ENCODE peak calls at places on chromosomes 7 and 10, in five cellular contexts. I is K562, L is hepatocyte, A is HCT116, U is GM23338. F is an unnamed sample.
A peak's percentile ranks its signal among the peaks of the same experiment; 100 is the strongest.

GRCh38 chr10:50216894-50217293 is 34.4 kb downstream of the ASAH2 start:
- DNase-seq in A (no peak), U (peak; percentile 69), I (no peak), L (no peak), F (peak; percentile 26)

GRCh38 chr7:31500656-31501055 is 13.2 kb upstream of the ITPRID1 start:
- DNase-seq in I (no peak), L (no peak), U (no peak), A (no peak), F (no peak)

GRCh38 chr7:28155019-28155660 is 25.5 kb downstream of the JAZF1 start:
- DNase-seq in U (no peak), L (no peak), I (no peak), A (no peak), F (no peak)

GRCh38 chr10:76086571-76087260 is 655.3 kb downstream of the LRMDA start:
- DNase-seq in A (no peak), L (peak; percentile 71), U (peak; percentile 72), I (peak; percentile 49), F (peak; percentile 97)

GRCh38 chr7:146486519-146486918 is 369.9 kb downstream of the CNTNAP2 start:
- DNase-seq in U (no peak), A (no peak), I (no peak), L (no peak), F (no peak)

GRCh38 chr7:107446988-107447387 is 22.9 kb upstream of the GPR22 start:
- DNase-seq in U (no peak), A (no peak), L (no peak), I (no peak), F (peak; percentile 57)

GRCh38 chr7:94087664-94088352 is 83.7 kb upstream of the BET1 start:
- DNase-seq in A (peak; percentile 54), U (peak; percentile 86), L (peak; percentile 61), I (peak; percentile 53), F (peak; percentile 70)

GRCh38 chr10:86290933-86291615 is 75.5 kb downstream of the GRID1 start:
- DNase-seq in L (no peak), A (no peak), I (no peak), U (no peak), F (no peak)

GRCh38 chr7:32506266-32507054 is 11.2 kb downstream of the AVL9 start:
- DNase-seq in I (peak; percentile 69), L (no peak), A (peak; percentile 77), U (no peak), F (peak; percentile 94)

GRCh38 chr7:55438765-55439525 is 73.8 kb downstream of the LANCL2 start:
- DNase-seq in A (no peak), L (no peak), I (no peak), U (no peak), F (peak; percentile 68)

GRCh38 chr10:132636358-132636757 is 98.8 kb downstream of the INPP5A start:
- DNase-seq in I (no peak), L (no peak), U (no peak), A (no peak), F (no peak)

GRCh38 chr7:144606231-144606630 is 202.7 kb upstream of the NOBOX start:
- DNase-seq in A (no peak), I (no peak), U (no peak), L (no peak), F (no peak)

GRCh38 chr10:60444494-60445064 is 54.9 kb upstream of the ANK3 start:
- DNase-seq in A (peak; percentile 18), I (no peak), L (no peak), U (peak; percentile 53), F (peak; percentile 27)

GRCh38 chr7:74287303-74288033 is 1.7 kb upstream of the CLIP2 start:
- DNase-seq in U (no peak), L (no peak), I (no peak), A (no peak), F (no peak)

GRCh38 chr7:44894881-44895600 is 9.7 kb upstream of the PURB start:
- DNase-seq in I (no peak), U (no peak), L (no peak), A (no peak), F (no peak)

GRCh38 chr7:135270577-135271254 is 37.1 kb downstream of the STRA8 start:
- DNase-seq in U (no peak), L (no peak), A (no peak), I (no peak), F (no peak)

GRCh38 chr10:69348824-69349541 is 67.7 kb downstream of the TACR2 start:
- DNase-seq in A (no peak), L (no peak), I (no peak), U (no peak), F (peak; percentile 96)

GRCh38 chr7:148791506-148791905 is 92.6 kb downstream of the EZH2 start:
- DNase-seq in L (no peak), U (no peak), A (no peak), I (no peak), F (no peak)

GRCh38 chr7:20647051-20647450 is 31.6 kb downstream of the ABCB5 start:
- DNase-seq in U (no peak), I (no peak), A (no peak), L (no peak), F (peak; percentile 52)

GRCh38 chr10:43395571-43396060 is 13.4 kb downstream of the HNRNPF start:
- DNase-seq in I (peak; percentile 58), A (no peak), L (peak; percentile 42), U (peak; percentile 39), F (no peak)

GRCh38 chr7:80139179-80139578 is 4.5 kb downstream of the GNAI1 start:
- DNase-seq in A (no peak), I (no peak), L (no peak), U (no peak), F (no peak)
- H3K79me2 ChIP-seq in A (peaks cover 95% of the 10 kb centered on the region), I (no peaks in the 10 kb centered on the region), L (peaks cover 89% of the 10 kb centered on the region), U (peaks cover 87% of the 10 kb centered on the region), F (peaks cover 84% of the 10 kb centered on the region)

GRCh38 chr10:54402576-54402975 is 398.5 kb downstream of the PCDH15 start:
- DNase-seq in A (no peak), U (peak; percentile 71), I (no peak), L (peak; percentile 39), F (peak; percentile 1)
- TF ChIP-seq CTCF in A (peak; percentile 12), U (peak; percentile 77), I (no peak), L (peak; percentile 75), F (peak; percentile 34)

DNA sequence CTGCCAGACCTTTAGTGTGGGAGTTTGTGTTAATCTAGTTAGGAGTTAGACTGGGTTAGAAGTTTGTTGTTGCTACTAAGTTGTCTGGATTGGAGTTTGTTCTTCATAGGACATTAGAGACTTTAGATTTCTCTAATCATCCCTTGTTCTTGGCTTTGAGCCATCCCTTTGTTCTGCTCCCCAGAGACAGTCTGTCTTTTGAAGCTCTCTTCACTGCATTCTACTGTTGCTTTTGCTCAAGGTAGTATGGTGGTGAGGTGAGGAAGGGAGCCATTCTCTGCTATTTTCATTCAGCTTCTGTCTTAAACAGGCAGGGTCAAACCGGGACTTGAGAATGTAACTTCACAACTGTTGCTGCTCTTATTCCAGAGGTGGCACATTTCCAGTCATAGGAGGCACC is 10.4 kb upstream of the TARP start:
- DNase-seq in L (no peak), A (no peak), I (no peak), U (no peak), F (no peak)
- H2AFZ ChIP-seq in L (no peak overlapping the region), A (no peak overlapping the region), I (no peak overlapping the region), U (peak overlapping the region; percentile 86), F (no peak overlapping the region)

DNA sequence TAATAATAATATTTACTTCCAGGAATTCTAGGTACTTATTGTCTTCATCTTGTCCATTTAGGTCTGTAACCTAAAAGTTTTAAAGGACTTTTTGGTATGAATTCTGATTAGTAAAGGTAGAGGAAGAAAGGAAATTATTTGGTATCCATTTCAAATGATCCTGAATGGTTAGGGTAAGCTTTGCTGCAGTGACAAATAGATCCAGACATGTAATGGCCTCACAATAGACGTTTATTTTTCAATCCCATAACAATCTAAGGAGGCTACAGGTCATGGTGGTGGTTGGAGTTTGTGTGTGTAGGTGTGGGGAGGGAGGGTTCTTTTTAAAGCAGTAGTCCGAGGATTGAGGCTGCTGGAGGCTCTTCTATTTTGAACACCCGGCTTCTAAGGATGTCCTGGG is 5.3 kb downstream of the FBH1 start:
- DNase-seq in A (no peak), U (no peak), L (no peak), I (no peak), F (no peak)
- H3K79me2 ChIP-seq in A (peaks cover 51% of the 10 kb centered on the region), U (peaks cover 91% of the 10 kb centered on the region), L (peaks cover 96% of the 10 kb centered on the region), I (peaks cover 98% of the 10 kb centered on the region), F (peaks cover 97% of the 10 kb centered on the region)

GRCh38 chr7:123637203-123637602 is 18.5 kb upstream of the LMOD2 start:
- DNase-seq in I (no peak), U (peak; percentile 47), L (no peak), A (no peak), F (no peak)
- TF ChIP-seq CTCF in I (no peak), U (no peak), L (no peak), A (no peak), F (no peak)

GRCh38 chr10:19493917-19494316 is 322.3 kb upstream of the PLXDC2 start:
- DNase-seq in L (no peak), A (no peak), U (peak; percentile 19), I (no peak), F (no peak)

DNA sequence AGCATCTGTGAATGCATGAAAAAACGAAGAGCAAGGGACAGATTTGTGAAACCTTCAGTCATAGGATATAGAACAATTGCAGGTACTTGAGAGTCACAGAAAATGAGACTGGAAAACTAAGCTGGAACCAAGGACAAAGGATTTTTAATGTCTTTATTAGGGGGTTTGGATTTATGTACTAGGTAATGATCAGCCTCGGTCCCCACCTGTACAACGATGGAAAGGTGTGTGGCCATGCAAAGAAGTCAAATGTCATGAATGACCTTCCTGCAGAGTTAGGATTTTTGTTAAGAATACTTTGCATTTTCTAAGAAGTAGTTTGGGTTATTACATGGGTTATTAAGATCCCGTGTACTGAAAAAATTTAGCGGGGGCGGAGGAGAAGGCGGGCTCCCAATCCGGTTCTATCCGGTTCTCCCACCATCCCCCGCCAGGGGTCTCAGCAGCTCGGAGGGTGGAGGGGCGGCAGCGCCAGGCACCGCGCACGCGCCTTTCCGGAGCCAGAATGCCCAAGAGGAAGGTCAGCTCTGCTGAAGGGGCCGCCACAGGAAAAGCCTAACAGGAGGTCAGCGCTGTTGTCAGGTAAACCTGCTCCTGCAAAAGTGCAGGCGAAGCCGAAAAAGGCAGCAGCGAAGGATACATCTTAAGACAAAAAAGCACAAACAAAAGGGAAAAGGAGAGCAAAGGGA is 327.5 kb upstream of the PLXDC2 start:
- DNase-seq in I (no peak), L (peak; percentile 39), U (peak; percentile 91), A (no peak), F (no peak)
- H2AFZ ChIP-seq in I (no peak overlapping the region), L (peak overlapping the region; percentile 69), U (peak overlapping the region; percentile 87), A (no peak overlapping the region), F (peak overlapping the region; percentile 59)